ENCODE peak calls at places on chromosomes 6 and 20, in eight cellular contexts. R, E, I, K, Z, A, U and H are unnamed samples.

GRCh38 chr20:3686867-3687321 is 5.1 kb upstream of the ADAM33 start:
- DNase-seq in R (peak; percentile 88), E (peak; percentile 76), I (no peak), K (no peak), Z (no peak), A (peak; percentile 88), U (peak; percentile 4), H (no peak)

GRCh38 chr20:14561733-14562132 is 224.3 kb upstream of the FLRT3 start:
- DNase-seq in R (no peak), E (no peak), I (no peak), K (no peak), Z (no peak), A (no peak), U (no peak), H (no peak)

GRCh38 chr20:51346686-51347485 is 195.6 kb downstream of the NFATC2 start:
- DNase-seq in R (no peak), E (no peak), I (no peak), K (no peak), Z (no peak), A (no peak), U (no peak), H (no peak)

GRCh38 chr6:42911171-42912021 is 4.5 kb upstream of the PTCRA start:
- DNase-seq in R (no peak), E (no peak), I (no peak), K (no peak), Z (no peak), A (no peak), U (no peak), H (peak; percentile 67)

GRCh38 chr6:97176468-97176867 is 106.5 kb downstream of the MMS22L start:
- DNase-seq in R (no peak), E (no peak), I (no peak), K (no peak), Z (no peak), A (no peak), U (no peak), H (no peak)

GRCh38 chr6:161844804-161845203 is 570.9 kb upstream of the AGPAT4 start:
- DNase-seq in R (no peak), E (no peak), I (no peak), K (no peak), Z (no peak), A (no peak), U (no peak), H (no peak)

GRCh38 chr6:61909541-61909940 is 376.5 kb downstream of the KHDRBS2 start:
- DNase-seq in R (no peak), E (no peak), I (no peak), K (peak; percentile 16), Z (no peak), A (no peak), U (no peak), H (no peak)

GRCh38 chr6:30542915-30543314 is 13.4 kb downstream of the GNL1 start:
- DNase-seq in R (no peak), E (no peak), I (no peak), K (no peak), Z (no peak), A (no peak), U (no peak), H (no peak)

GRCh38 chr6:13613029-13613594 is 2.0 kb upstream of the NOL7 start:
- DNase-seq in R (no peak), E (no peak), I (no peak), K (no peak), Z (no peak), A (no peak), U (no peak), H (no peak)

GRCh38 chr6:82702574-82702973 is 339.0 kb downstream of the TPBG start:
- DNase-seq in R (no peak), E (peak; percentile 53), I (no peak), K (no peak), Z (no peak), A (no peak), U (no peak), H (no peak)

GRCh38 chr6:148963738-148964137 is 216.9 kb downstream of the UST start:
- DNase-seq in R (no peak), E (no peak), I (no peak), K (no peak), Z (no peak), A (no peak), U (no peak), H (no peak)

GRCh38 chr6:90368601-90369000 is 72.0 kb upstream of the BACH2 start:
- DNase-seq in R (no peak), E (peak; percentile 76), I (no peak), K (no peak), Z (no peak), A (no peak), U (no peak), H (no peak)

GRCh38 chr20:53036992-53037391 is 64.8 kb downstream of the TSHZ2 start:
- DNase-seq in R (no peak), E (peak; percentile 5), I (no peak), K (no peak), Z (no peak), A (no peak), U (no peak), H (no peak)

GRCh38 chr6:75581231-75581630 is 20.4 kb upstream of the SENP6 start:
- DNase-seq in R (no peak), E (no peak), I (no peak), K (no peak), Z (no peak), A (no peak), U (no peak), H (no peak)

GRCh38 chr6:80425089-80425823 is 318.8 kb downstream of the BCKDHB start:
- DNase-seq in R (no peak), E (no peak), I (no peak), K (no peak), Z (no peak), A (no peak), U (no peak), H (no peak)

GRCh38 chr6:28343898-28344677 is 5.7 kb upstream of the ZKSCAN3 start:
- DNase-seq in R (no peak), E (no peak), I (no peak), K (no peak), Z (no peak), A (no peak), U (no peak), H (no peak)

GRCh38 chr20:63318391-63319163 is 25.6 kb downstream of the COL20A1 start:
- DNase-seq in R (peak; percentile 6), E (no peak), I (no peak), K (no peak), Z (no peak), A (no peak), U (no peak), H (peak; percentile 10)

GRCh38 chr6:18503588-18504231 is 116.6 kb downstream of the RNF144B start:
- DNase-seq in R (peak; percentile 32), E (peak; percentile 91), I (no peak), K (peak; percentile 81), Z (peak; percentile 14), A (peak; percentile 69), U (peak; percentile 64), H (peak; percentile 45)

GRCh38 chr20:50517817-50518154 is 7.6 kb downstream of the PTPN1 start:
- DNase-seq in R (no peak), E (no peak), I (no peak), K (no peak), Z (no peak), A (no peak), U (no peak), H (no peak)